ENCODE peak calls at places on chromosomes 11 and 22, in five cellular contexts. F, C, G, B and U are unnamed samples.

GRCh38 chr11:134645576-134645975 is 233.5 kb upstream of the B3GAT1 start:
- DNase-seq in C (no peak), G (no peak), B (no peak), F (no peak), U (no peak)

GRCh38 chr11:62137881-62138629 is 14.2 kb downstream of the INCENP start:
- DNase-seq in B (no peak), G (no peak), C (no peak), F (no peak), U (no peak)

GRCh38 chr11:70592641-70593165 is 194.4 kb downstream of the CTTN start:
- DNase-seq in C (no peak), B (no peak), G (no peak), F (no peak), U (no peak)

GRCh38 chr11:69646493-69647201 is 5.7 kb downstream of the CCND1 start:
- DNase-seq in G (no peak), B (no peak), C (no peak), F (no peak), U (no peak)

GRCh38 chr11:126061707-126062678 is 673 bp downstream of the CDON start:
- DNase-seq in G (no peak), B (no peak), F (peak), C (no peak), U (no peak)

GRCh38 chr11:32386770-32387377 is 48.5 kb downstream of the WT1 start:
- DNase-seq in C (no peak), F (no peak), B (no peak), G (no peak), U (no peak)

GRCh38 chr11:8090756-8091155 is 9.7 kb downstream of the TUB start:
- DNase-seq in F (no peak), G (no peak), C (no peak), B (no peak), U (no peak)

GRCh38 chr11:117794772-117795629 is 2.0 kb downstream of the DSCAML1 start:
- DNase-seq in F (no peak), B (no peak), G (no peak), C (no peak), U (no peak)

GRCh38 chr11:66789097-66789890 is 53.9 kb upstream of the RCE1 start:
- DNase-seq in C (no peak), F (no peak), G (no peak), B (peak), U (no peak)

GRCh38 chr11:126494831-126495230 is 139.3 kb downstream of the ST3GAL4 start:
- DNase-seq in F (no peak), G (no peak), B (no peak), C (no peak), U (no peak)

GRCh38 chr22:42969348-42969975 is 45.5 kb downstream of the PACSIN2 start:
- DNase-seq in G (no peak), C (no peak), F (no peak), B (peak), U (peak)

GRCh38 chr11:128632151-128632791 is 44.9 kb upstream of the ETS1 start:
- DNase-seq in G (peak), C (peak), F (no peak), B (no peak), U (no peak)

GRCh38 chr22:35335936-35336781 is 36.5 kb downstream of the TOM1 start:
- DNase-seq in B (no peak), F (no peak), C (no peak), G (no peak), U (no peak)

GRCh38 chr11:11569936-11570491 is 51.8 kb downstream of the GALNT18 start:
- DNase-seq in C (no peak), G (no peak), F (no peak), B (no peak), U (no peak)

GRCh38 chr11:47912843-47913437 is 64.8 kb upstream of the NUP160 start:
- DNase-seq in C (no peak), F (no peak), G (no peak), B (no peak), U (no peak)

GRCh38 chr22:42758929-42759629 is 38.4 kb upstream of the A4GALT start:
- DNase-seq in G (no peak), C (no peak), F (no peak), B (no peak), U (no peak)

GRCh38 chr11:125960771-125961170 is 14.9 kb downstream of the VSIG10L2 start:
- DNase-seq in C (no peak), F (no peak), G (no peak), B (no peak), U (no peak)

GRCh38 chr22:19107730-19108074 is 14.5 kb downstream of the DGCR2 start:
- DNase-seq in F (no peak), C (no peak), B (no peak), G (no peak), U (no peak)